ENCODE peak calls at places on chromosomes 16 and 17, in eight cellular contexts. A is lower leg skin, Y is endodermal cell, O is AG04449, C is fibroblast of pulmonary artery, G is gastrocnemius medialis, W is upper lobe of right lung, P is cardiac fibroblast. H is an unnamed sample.

GRCh38 chr16:67150058-67150832 is 553 bp downstream of the B3GNT9 start:
- DNase-seq in A (no peak), P (peak), W (peak), Y (peak), C (peak), O (no peak), G (no peak), H (peak)

GRCh38 chr16:86026136-86026905 is 127.4 kb downstream of the IRF8 start:
- DNase-seq in G (no peak), W (peak), A (no peak), C (no peak), P (no peak), O (no peak), Y (peak), H (no peak)

GRCh38 chr17:51147641-51148040 is 5.7 kb upstream of the NME1 start:
- DNase-seq in P (no peak), C (no peak), A (no peak), Y (no peak), O (no peak), W (peak), G (no peak), H (no peak)

GRCh38 chr17:4786516-4786915 is 352 bp upstream of the VMO1 start:
- DNase-seq in C (no peak), A (no peak), W (no peak), Y (no peak), O (no peak), P (peak), G (no peak), H (no peak)

GRCh38 chr16:57600048-57600835 is 28.2 kb upstream of the ADGRG1 start:
- DNase-seq in Y (peak), W (peak), O (no peak), A (peak), P (peak), C (peak), G (no peak), H (peak)

GRCh38 chr16:89925596-89926079 is 2.5 kb downstream of the TUBB3 start:
- DNase-seq in P (peak), G (no peak), W (no peak), C (no peak), O (no peak), A (no peak), Y (no peak), H (peak)

GRCh38 chr17:31349454-31349853 is 28.0 kb upstream of the EVI2A start:
- DNase-seq in W (no peak), C (no peak), O (no peak), P (no peak), Y (no peak), G (no peak), A (no peak), H (no peak)

GRCh38 chr17:1733047-1733357 is 8.5 kb downstream of the WDR81 start:
- DNase-seq in G (no peak), W (no peak), Y (no peak), O (no peak), A (no peak), P (no peak), C (no peak), H (no peak)

GRCh38 chr17:4968166-4968915 is 724 bp upstream of the SPAG7 start:
- DNase-seq in G (no peak), A (no peak), P (no peak), C (no peak), W (peak), Y (peak), O (no peak), H (peak)

DNA sequence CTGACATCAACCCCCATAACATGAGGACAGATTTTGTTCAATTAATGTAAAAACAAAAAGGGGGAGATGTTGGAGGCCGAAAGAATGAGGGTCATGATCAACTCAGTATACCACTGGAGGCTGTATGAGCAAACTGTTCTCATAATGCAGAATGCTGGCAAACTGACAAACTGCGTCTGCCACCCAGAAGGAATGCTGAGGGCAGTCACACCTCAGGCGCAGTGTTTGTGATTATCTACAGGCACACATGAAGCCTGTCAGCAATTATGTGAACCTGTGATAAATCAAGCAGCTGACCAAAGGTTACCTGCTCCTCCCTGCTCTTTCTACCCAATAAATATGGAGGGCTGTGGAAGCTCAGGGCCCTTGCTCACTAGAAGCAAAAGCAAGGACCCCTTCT is 27.3 kb downstream of the CD300LG start:
- DNase-seq in W (no peak), C (no peak), G (no peak), Y (peak), P (no peak), A (no peak), O (no peak), H (no peak)
- H3K4me3 ChIP-seq in W (no peak), C (no peak), G (no peak), Y (no peak), P (no peak), A (no peak), O (no peak), H (no peak)

GRCh38 chr16:25258856-25259179 is 1.2 kb upstream of the ZKSCAN2 start:
- DNase-seq in A (no peak), P (no peak), W (no peak), G (no peak), C (no peak), Y (peak), O (no peak), H (no peak)

GRCh38 chr16:25257504-25257955 is at the start of gene ZKSCAN2:
- DNase-seq in O (no peak), G (peak), P (peak), C (peak), W (peak), Y (peak), A (peak), H (peak)

GRCh38 chr16:25257956-25258855 is 561 bp upstream of the ZKSCAN2 start:
- DNase-seq in A (peak), P (peak), Y (peak), C (peak), O (peak), G (peak), W (peak), H (peak)

GRCh38 chr16:25260416-25260815 is 2.8 kb upstream of the ZKSCAN2 start:
- DNase-seq in W (no peak), P (no peak), O (no peak), A (no peak), C (no peak), G (no peak), Y (no peak), H (no peak)

GRCh38 chr16:25256821-25257503 is 683 bp downstream of the ZKSCAN2 start:
- DNase-seq in O (no peak), G (no peak), C (peak), P (no peak), Y (peak), A (peak), W (no peak), H (peak)
- TF ChIP-seq CTCF in O (no peak), G (no peak), C (no peak), P (peak), Y (peak), A (no peak), W (peak), H (peak)

GRCh38 chr16:4306439-4307214 is 9.2 kb upstream of the GLIS2 start:
- DNase-seq in P (no peak), W (no peak), G (no peak), C (no peak), A (no peak), Y (peak), O (no peak), H (no peak)
- H3K4me3 ChIP-seq in P (peak), W (peak), G (peak), C (peak), A (no peak), Y (peak), O (peak), H (peak)

GRCh38 chr17:39352511-39352910 is 48.9 kb downstream of the FBXL20 start:
- DNase-seq in A (no peak), P (peak), G (no peak), O (no peak), Y (no peak), W (no peak), C (no peak), H (no peak)
- TF ChIP-seq CTCF in A (no peak), P (no peak), G (no peak), O (no peak), Y (no peak), W (no peak), C (no peak), H (no peak)

GRCh38 chr17:82544431-82545070 is 25.0 kb downstream of the FOXK2 start:
- DNase-seq in A (no peak), Y (no peak), P (no peak), C (no peak), G (no peak), W (no peak), O (no peak), H (no peak)
- H3K4me3 ChIP-seq in A (no peak), Y (no peak), P (no peak), C (no peak), G (peak), W (no peak), O (no peak), H (peak)

GRCh38 chr16:35102780-35103403 is 1643.5 kb downstream of the TP53TG3F start:
- DNase-seq in O (no peak), C (no peak), A (no peak), G (no peak), Y (no peak), P (no peak), W (no peak), H (no peak)
- TF ChIP-seq CTCF in O (no peak), C (no peak), A (no peak), G (no peak), Y (no peak), P (no peak), W (peak), H (peak)